ENCODE peak calls at places on chromosomes 4 and X, in six cellular contexts. One of them, this sample, is unnamed.

GRCh38 chrX:107713205-107714195 is 62.1 kb downstream of the TSC22D3 start:
- DNase-seq in CD4-positive, alpha-beta T cell: no peak
- DNase-seq in CD4-positive, alpha-beta memory T cell: peak
- DNase-seq in kidney: no peak
- DNase-seq in neural progenitor cell: no peak
- DNase-seq in epithelial cell of prostate: no peak
- DNase-seq in this sample: no peak

GRCh38 chrX:36957425-36958328 is 50.5 kb upstream of the FAM47C start:
- DNase-seq in CD4-positive, alpha-beta memory T cell: no peak
- DNase-seq in CD4-positive, alpha-beta T cell: no peak
- DNase-seq in kidney: peak
- DNase-seq in neural progenitor cell: peak
- DNase-seq in epithelial cell of prostate: no peak
- DNase-seq in this sample: no peak

GRCh38 chrX:41085105-41085882 is at the start of gene USP9X:
- DNase-seq in neural progenitor cell: peak
- DNase-seq in CD4-positive, alpha-beta memory T cell: peak
- DNase-seq in kidney: peak
- DNase-seq in CD4-positive, alpha-beta T cell: peak
- DNase-seq in epithelial cell of prostate: peak
- DNase-seq in this sample: peak

GRCh38 chr4:152063301-152064235 is 302.8 kb upstream of the GATB start:
- DNase-seq in neural progenitor cell: no peak
- DNase-seq in epithelial cell of prostate: peak
- DNase-seq in kidney: no peak
- DNase-seq in CD4-positive, alpha-beta memory T cell: peak
- DNase-seq in CD4-positive, alpha-beta T cell: peak
- DNase-seq in this sample: no peak

GRCh38 chr4:1298461-1298860 is 8.8 kb downstream of the MAEA start:
- DNase-seq in CD4-positive, alpha-beta memory T cell: no peak
- DNase-seq in epithelial cell of prostate: no peak
- DNase-seq in kidney: peak
- DNase-seq in CD4-positive, alpha-beta T cell: peak
- DNase-seq in neural progenitor cell: no peak
- DNase-seq in this sample: no peak

GRCh38 chr4:11537846-11538245 is 109.2 kb upstream of the HS3ST1 start:
- DNase-seq in epithelial cell of prostate: no peak
- DNase-seq in CD4-positive, alpha-beta memory T cell: no peak
- DNase-seq in neural progenitor cell: no peak
- DNase-seq in kidney: no peak
- DNase-seq in CD4-positive, alpha-beta T cell: no peak
- DNase-seq in this sample: no peak

GRCh38 chrX:102712967-102713677 is 874 bp downstream of the GPRASP2 start:
- DNase-seq in kidney: no peak
- DNase-seq in epithelial cell of prostate: no peak
- DNase-seq in CD4-positive, alpha-beta memory T cell: no peak
- DNase-seq in CD4-positive, alpha-beta T cell: no peak
- DNase-seq in neural progenitor cell: peak
- DNase-seq in this sample: peak

GRCh38 chr4:155687380-155687982 is 20.8 kb downstream of the GUCY1A1 start:
- DNase-seq in kidney: no peak
- DNase-seq in neural progenitor cell: no peak
- DNase-seq in CD4-positive, alpha-beta T cell: no peak
- DNase-seq in CD4-positive, alpha-beta memory T cell: no peak
- DNase-seq in epithelial cell of prostate: no peak
- DNase-seq in this sample: no peak

GRCh38 chr4:64584981-64585557 is 175.8 kb upstream of the TECRL start:
- DNase-seq in CD4-positive, alpha-beta memory T cell: peak
- DNase-seq in kidney: no peak
- DNase-seq in CD4-positive, alpha-beta T cell: no peak
- DNase-seq in neural progenitor cell: peak
- DNase-seq in epithelial cell of prostate: no peak
- DNase-seq in this sample: no peak

GRCh38 chr4:13642576-13642975 is 15.1 kb upstream of the BOD1L1 start:
- DNase-seq in CD4-positive, alpha-beta memory T cell: no peak
- DNase-seq in neural progenitor cell: no peak
- DNase-seq in CD4-positive, alpha-beta T cell: no peak
- DNase-seq in kidney: no peak
- DNase-seq in epithelial cell of prostate: no peak
- DNase-seq in this sample: no peak

GRCh38 chr4:10458190-10458589 is 964 bp upstream of the ZNF518B start:
- DNase-seq in neural progenitor cell: peak
- DNase-seq in CD4-positive, alpha-beta T cell: no peak
- DNase-seq in CD4-positive, alpha-beta memory T cell: no peak
- DNase-seq in epithelial cell of prostate: no peak
- DNase-seq in kidney: peak
- DNase-seq in this sample: no peak

GRCh38 chr4:10455133-10455532 is 2.1 kb downstream of the ZNF518B start:
- DNase-seq in kidney: no peak
- DNase-seq in epithelial cell of prostate: no peak
- DNase-seq in CD4-positive, alpha-beta memory T cell: no peak
- DNase-seq in CD4-positive, alpha-beta T cell: no peak
- DNase-seq in neural progenitor cell: no peak
- DNase-seq in this sample: no peak

GRCh38 chr4:10459305-10459704 is 2.1 kb upstream of the ZNF518B start:
- DNase-seq in CD4-positive, alpha-beta T cell: no peak
- DNase-seq in neural progenitor cell: no peak
- DNase-seq in epithelial cell of prostate: no peak
- DNase-seq in kidney: no peak
- DNase-seq in CD4-positive, alpha-beta memory T cell: no peak
- DNase-seq in this sample: no peak

GRCh38 chr4:10456270-10457254 is 664 bp downstream of the ZNF518B start:
- DNase-seq in CD4-positive, alpha-beta T cell: peak
- DNase-seq in CD4-positive, alpha-beta memory T cell: peak
- DNase-seq in epithelial cell of prostate: no peak
- DNase-seq in kidney: peak
- DNase-seq in neural progenitor cell: peak
- DNase-seq in this sample: no peak

GRCh38 chr4:10457255-10457801 is at the start of gene ZNF518B:
- DNase-seq in CD4-positive, alpha-beta T cell: peak
- DNase-seq in epithelial cell of prostate: no peak
- DNase-seq in CD4-positive, alpha-beta memory T cell: peak
- DNase-seq in kidney: peak
- DNase-seq in neural progenitor cell: peak
- DNase-seq in this sample: no peak
- H3K27ac ChIP-seq in CD4-positive, alpha-beta T cell: peak
- H3K27ac ChIP-seq in epithelial cell of prostate: peak
- H3K27ac ChIP-seq in CD4-positive, alpha-beta memory T cell: peak
- H3K27ac ChIP-seq in kidney: no peak
- H3K27ac ChIP-seq in neural progenitor cell: no peak
- H3K27ac ChIP-seq in this sample: no peak

DNA sequence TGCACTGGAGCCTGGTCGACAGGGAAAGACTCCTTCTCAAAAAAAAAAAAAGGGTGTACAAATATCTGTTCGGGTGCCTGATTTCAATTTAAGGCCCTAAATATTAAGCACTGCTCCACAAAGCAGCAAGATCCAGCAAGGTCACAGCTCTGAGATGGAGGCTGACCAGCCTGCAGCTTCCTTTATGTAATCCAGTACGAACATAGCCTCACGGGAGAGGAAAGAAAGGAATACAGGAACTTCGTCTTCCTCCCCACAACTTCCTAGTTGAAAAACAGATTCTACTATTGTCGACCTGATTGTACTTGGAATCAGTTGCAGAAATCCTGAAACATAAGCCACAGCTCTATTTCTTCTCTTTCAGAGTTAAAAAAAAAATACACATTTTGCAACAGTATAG is 53.5 kb upstream of the TBC1D9 start:
- DNase-seq in CD4-positive, alpha-beta T cell: no peak
- DNase-seq in neural progenitor cell: no peak
- DNase-seq in CD4-positive, alpha-beta memory T cell: no peak
- DNase-seq in epithelial cell of prostate: no peak
- DNase-seq in kidney: no peak
- DNase-seq in this sample: no peak
- H3K27ac ChIP-seq in CD4-positive, alpha-beta T cell: no peak
- H3K27ac ChIP-seq in neural progenitor cell: no peak
- H3K27ac ChIP-seq in CD4-positive, alpha-beta memory T cell: no peak
- H3K27ac ChIP-seq in epithelial cell of prostate: no peak
- H3K27ac ChIP-seq in kidney: no peak
- H3K27ac ChIP-seq in this sample: no peak

GRCh38 chrX:38060331-38060878 is 54.1 kb downstream of the SYTL5 start:
- DNase-seq in epithelial cell of prostate: no peak
- DNase-seq in kidney: no peak
- DNase-seq in CD4-positive, alpha-beta T cell: no peak
- DNase-seq in CD4-positive, alpha-beta memory T cell: no peak
- DNase-seq in neural progenitor cell: no peak
- DNase-seq in this sample: no peak

GRCh38 chrX:38066934-38067333 is 60.6 kb downstream of the SYTL5 start:
- DNase-seq in CD4-positive, alpha-beta memory T cell: no peak
- DNase-seq in kidney: no peak
- DNase-seq in CD4-positive, alpha-beta T cell: no peak
- DNase-seq in epithelial cell of prostate: no peak
- DNase-seq in neural progenitor cell: no peak
- DNase-seq in this sample: no peak

DNA sequence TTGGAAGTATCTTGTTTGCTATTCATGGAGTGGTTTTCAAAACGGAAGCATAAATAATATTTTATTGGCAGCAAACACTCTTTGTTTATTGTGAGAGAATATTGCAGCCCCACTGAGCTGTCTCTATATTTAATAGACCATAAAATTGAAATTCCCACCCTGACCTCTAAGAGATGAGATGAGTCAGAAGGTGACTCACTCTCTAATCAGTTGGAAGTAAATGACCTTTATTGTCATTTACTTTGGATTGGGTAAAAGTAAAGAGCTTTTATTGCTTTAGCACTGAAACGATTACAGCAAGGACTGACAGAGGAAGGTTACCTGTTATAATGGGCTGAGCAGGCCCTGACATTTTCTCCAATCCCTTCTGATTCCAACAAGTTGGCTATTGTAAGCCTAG is 55.0 kb downstream of the SYTL5 start:
- DNase-seq in neural progenitor cell: no peak
- DNase-seq in CD4-positive, alpha-beta T cell: no peak
- DNase-seq in kidney: no peak
- DNase-seq in epithelial cell of prostate: no peak
- DNase-seq in CD4-positive, alpha-beta memory T cell: no peak
- DNase-seq in this sample: no peak
- H3K27ac ChIP-seq in neural progenitor cell: no peak
- H3K27ac ChIP-seq in CD4-positive, alpha-beta T cell: no peak
- H3K27ac ChIP-seq in kidney: no peak
- H3K27ac ChIP-seq in epithelial cell of prostate: no peak
- H3K27ac ChIP-seq in CD4-positive, alpha-beta memory T cell: no peak
- H3K27ac ChIP-seq in this sample: no peak

DNA sequence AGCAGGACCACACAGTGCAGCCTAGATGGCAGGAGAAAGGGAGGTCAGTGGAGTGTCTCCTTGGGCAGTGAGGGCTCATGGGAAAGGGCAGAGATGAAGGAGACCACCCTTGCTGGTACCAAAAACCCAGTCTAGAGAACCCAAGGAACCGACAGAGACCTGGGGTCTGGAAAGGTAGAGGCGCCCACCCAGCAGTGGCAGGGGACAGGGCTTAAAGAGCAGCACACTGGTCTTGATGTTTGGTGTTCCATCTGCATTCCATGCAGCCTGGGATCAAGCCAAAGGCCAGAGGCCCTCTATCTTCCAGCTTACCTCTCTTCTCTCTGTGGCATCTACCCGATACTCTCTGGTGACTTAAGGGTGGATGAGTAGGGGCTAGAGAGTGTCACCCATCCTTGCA is 127.5 kb downstream of the PJA1 start:
- DNase-seq in CD4-positive, alpha-beta T cell: no peak
- DNase-seq in epithelial cell of prostate: no peak
- DNase-seq in kidney: no peak
- DNase-seq in CD4-positive, alpha-beta memory T cell: no peak
- DNase-seq in neural progenitor cell: no peak
- DNase-seq in this sample: no peak
- H3K27ac ChIP-seq in CD4-positive, alpha-beta T cell: no peak
- H3K27ac ChIP-seq in epithelial cell of prostate: no peak
- H3K27ac ChIP-seq in kidney: no peak
- H3K27ac ChIP-seq in CD4-positive, alpha-beta memory T cell: no peak
- H3K27ac ChIP-seq in neural progenitor cell: no peak
- H3K27ac ChIP-seq in this sample: no peak

DNA sequence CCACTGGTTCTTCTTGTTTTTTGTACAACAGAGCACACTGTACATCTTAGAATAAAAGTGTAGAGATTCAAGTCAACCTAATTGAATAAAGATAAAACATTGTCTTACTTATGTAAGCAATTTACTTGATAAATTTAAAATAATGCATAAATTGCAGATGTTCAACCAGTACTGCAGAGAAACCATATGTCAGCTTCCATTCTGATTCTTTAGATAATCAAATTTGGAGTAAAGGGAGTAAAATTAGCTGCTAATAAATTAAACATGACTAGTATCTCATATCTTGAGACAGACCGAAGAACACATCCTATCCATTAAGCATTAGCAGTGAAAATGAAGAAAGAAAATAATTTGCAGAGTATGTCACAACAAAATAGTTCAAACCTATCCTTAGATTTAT is 261.2 kb downstream of the GASK1B start:
- DNase-seq in CD4-positive, alpha-beta T cell: no peak
- DNase-seq in kidney: no peak
- DNase-seq in epithelial cell of prostate: no peak
- DNase-seq in neural progenitor cell: no peak
- DNase-seq in CD4-positive, alpha-beta memory T cell: no peak
- DNase-seq in this sample: no peak
- H3K27ac ChIP-seq in CD4-positive, alpha-beta T cell: no peak
- H3K27ac ChIP-seq in kidney: no peak
- H3K27ac ChIP-seq in epithelial cell of prostate: no peak
- H3K27ac ChIP-seq in neural progenitor cell: no peak
- H3K27ac ChIP-seq in CD4-positive, alpha-beta memory T cell: no peak
- H3K27ac ChIP-seq in this sample: no peak